ENCODE peak calls at places on chromosomes 3 and 15, in six cellular contexts. Z is ovary, B is esophagus muscularis mucosa, S is lower lobe of right lung, L is HCT116, X is mammary epithelial cell. R is an unnamed sample.

GRCh38 chr3:23612296-23612891 is 193.4 kb upstream of the UBE2E1 start:
- DNase-seq in S (no peak), X (peak; percentile 57), B (no peak), L (no peak), Z (no peak), R (no peak)

GRCh38 chr3:170301404-170301803 is 56.1 kb upstream of the SKIL start:
- DNase-seq in X (peak; percentile 44), Z (no peak), B (no peak), S (no peak), L (no peak), R (no peak)

GRCh38 chr3:14772533-14773138 is 46.1 kb upstream of the FGD5 start:
- DNase-seq in L (no peak), S (no peak), X (no peak), Z (no peak), B (no peak), R (no peak)

GRCh38 chr3:102181202-102181920 is 253.5 kb upstream of the ZPLD1 start:
- DNase-seq in X (no peak), Z (no peak), B (no peak), L (no peak), S (no peak), R (no peak)

GRCh38 chr15:45631831-45632230 is 3.0 kb upstream of the SQOR start:
- DNase-seq in S (no peak), B (no peak), Z (no peak), X (peak; percentile 67), L (no peak), R (no peak)

GRCh38 chr15:67176195-67176971 is 78.1 kb downstream of the AAGAB start:
- DNase-seq in X (no peak), Z (peak; percentile 22), S (peak; percentile 70), L (no peak), B (no peak), R (no peak)

GRCh38 chr3:31943041-31943440 is 38.0 kb downstream of the OSBPL10 start:
- DNase-seq in L (no peak), X (peak; percentile 51), Z (no peak), B (no peak), S (no peak), R (no peak)

GRCh38 chr3:45566951-45567411 is 27.6 kb upstream of the LIMD1 start:
- DNase-seq in L (no peak), Z (no peak), X (no peak), S (no peak), B (no peak), R (no peak)

GRCh38 chr3:138010273-138010590 is 267 bp downstream of the CLDN18 start:
- DNase-seq in X (no peak), S (no peak), B (peak; percentile 85), Z (no peak), L (no peak), R (no peak)

GRCh38 chr3:10707984-10708868 is 107.8 kb upstream of the SLC6A11 start:
- DNase-seq in X (no peak), B (no peak), L (no peak), Z (no peak), S (no peak), R (no peak)

GRCh38 chr3:143445118-143445517 is 325.5 kb downstream of the CHST2 start:
- DNase-seq in X (peak; percentile 82), S (no peak), L (no peak), Z (no peak), B (no peak), R (no peak)

GRCh38 chr3:109234300-109234699 is 82.0 kb downstream of the DPPA2 start:
- DNase-seq in B (no peak), Z (no peak), X (no peak), S (no peak), L (no peak), R (no peak)

GRCh38 chr3:149376728-149377407 is 581 bp downstream of the TM4SF1 start:
- DNase-seq in L (no peak), X (no peak), B (no peak), Z (no peak), S (no peak), R (no peak)

GRCh38 chr15:44495562-44495961 is 41.4 kb upstream of the EIF3J start:
- DNase-seq in Z (no peak), L (no peak), B (no peak), S (no peak), X (no peak), R (no peak)

GRCh38 chr3:119536757-119537156 is 22.7 kb downstream of the CD80 start:
- DNase-seq in Z (no peak), B (peak; percentile 4), S (no peak), X (no peak), L (no peak), R (no peak)

GRCh38 chr3:196145420-196146262 is 63.8 kb upstream of the TFRC start:
- DNase-seq in L (no peak), X (no peak), B (no peak), Z (no peak), S (peak; percentile 70), R (peak; percentile 42)

GRCh38 chr3:6605245-6605644 is 255.7 kb upstream of the GRM7 start:
- DNase-seq in X (no peak), L (no peak), S (no peak), B (no peak), Z (no peak), R (no peak)

GRCh38 chr15:25795712-25796111 is 67.4 kb downstream of the ATP10A start:
- DNase-seq in S (no peak), X (no peak), Z (no peak), L (no peak), B (peak; percentile 29), R (no peak)

GRCh38 chr3:133089906-133090305 is 51.7 kb downstream of the TMEM108 start:
- DNase-seq in L (no peak), S (no peak), Z (no peak), B (no peak), X (peak; percentile 62), R (no peak)

GRCh38 chr3:53155763-53156162 is 5.2 kb upstream of the PRKCD start:
- DNase-seq in L (no peak), B (no peak), X (peak; percentile 54), S (peak; percentile 92), Z (no peak), R (peak; percentile 89)

GRCh38 chr3:141605883-141606282 is 119.1 kb downstream of the RASA2 start:
- DNase-seq in L (no peak), Z (no peak), S (no peak), X (no peak), B (no peak), R (no peak)

GRCh38 chr15:71716990-71717389 is 93.4 kb upstream of the NR2E3 start:
- DNase-seq in Z (no peak), L (no peak), X (peak; percentile 31), B (no peak), S (no peak), R (no peak)

DNA sequence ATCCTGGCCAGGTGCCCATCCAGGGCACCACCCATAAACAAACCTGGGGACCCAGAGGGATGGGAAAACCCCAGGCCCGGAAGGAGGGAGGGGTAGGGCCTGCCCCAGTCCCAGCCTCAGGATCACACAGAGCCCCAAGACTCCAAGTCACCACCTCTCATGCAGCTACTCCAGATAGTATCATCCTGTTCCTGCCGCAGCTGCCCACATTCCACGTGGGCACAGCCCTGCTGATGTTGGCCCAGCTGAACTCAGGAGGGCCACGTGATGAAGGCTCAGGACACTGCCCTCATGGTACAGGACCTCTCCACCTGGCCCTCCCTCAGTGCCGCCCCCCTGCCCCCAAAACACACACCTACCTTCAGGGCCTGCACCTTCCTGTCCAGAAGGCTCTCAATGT is 69.5 kb downstream of the CACNA2D2 start:
- DNase-seq in X (no peak), L (no peak), B (no peak), S (no peak), Z (no peak), R (no peak)
- H3K4me1 ChIP-seq in X (no peaks in the 10 kb centered on the region), L (no peaks in the 10 kb centered on the region), B (no peaks in the 10 kb centered on the region), S (peaks cover 28% of the 10 kb centered on the region), Z (no peaks in the 10 kb centered on the region), R (peaks cover 7% of the 10 kb centered on the region)

GRCh38 chr15:78564743-78565096 is 600 bp upstream of the CHRNA5 start:
- DNase-seq in L (no peak), S (no peak), Z (no peak), X (no peak), B (no peak), R (no peak)
- H3K4me3 ChIP-seq in L (peak overlapping the region; percentile 67), S (peak overlapping the region; percentile 61), Z (no peak overlapping the region), X (no peak overlapping the region), B (peak overlapping the region; percentile 64), R (peak overlapping the region; percentile 44)

DNA sequence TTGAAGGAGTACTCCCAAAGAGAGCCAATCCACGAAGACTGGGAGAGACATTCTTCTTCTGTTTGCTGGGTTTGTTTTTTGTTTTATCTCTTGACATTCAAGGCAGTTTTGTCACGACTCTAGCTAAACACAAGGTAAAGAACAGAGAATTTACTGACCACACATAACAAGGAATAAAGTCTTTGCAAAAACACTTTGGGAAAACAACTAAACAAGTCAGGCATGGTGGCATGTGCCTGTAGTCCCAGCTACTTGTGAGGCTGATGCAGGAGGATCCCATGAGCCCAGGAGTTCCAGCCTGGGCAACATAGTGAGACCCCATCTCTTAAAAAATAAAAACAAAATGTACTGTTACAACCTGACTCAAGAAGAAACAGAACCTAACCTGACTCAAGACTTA is 28.0 kb downstream of the TBC1D5 start:
- DNase-seq in B (no peak), Z (no peak), L (no peak), S (no peak), X (no peak), R (no peak)
- TF ChIP-seq CTCF in B (no peak), Z (no peak), L (no peak), S (no peak), X (no peak), R (no peak)

GRCh38 chr15:29050870-29051269 is 165.1 kb downstream of the APBA2 start:
- DNase-seq in Z (no peak), B (no peak), X (no peak), L (no peak), S (no peak), R (no peak)

GRCh38 chr15:29053006-29053405 is 167.2 kb downstream of the APBA2 start:
- DNase-seq in B (no peak), Z (no peak), L (no peak), S (no peak), X (no peak), R (no peak)

GRCh38 chr15:29055876-29056275 is 170.1 kb downstream of the APBA2 start:
- DNase-seq in S (no peak), Z (no peak), X (no peak), L (no peak), B (no peak), R (no peak)

GRCh38 chr15:29054171-29055045 is 168.6 kb downstream of the APBA2 start:
- DNase-seq in S (no peak), X (no peak), B (no peak), L (no peak), Z (no peak), R (no peak)

GRCh38 chr15:29053661-29054131 is 167.9 kb downstream of the APBA2 start:
- DNase-seq in Z (no peak), B (no peak), L (no peak), X (no peak), S (no peak), R (no peak)
- H3K4me1 ChIP-seq in Z (no peaks in the 10 kb centered on the region), B (no peaks in the 10 kb centered on the region), L (no peaks in the 10 kb centered on the region), X (no peaks in the 10 kb centered on the region), S (no peaks in the 10 kb centered on the region), R (no peaks in the 10 kb centered on the region)

R was measured in left lung.